ENCODE peak calls at places on chromosomes 1 and 21, in eight cellular contexts. B, I, L, R, V, T, M and E are unnamed samples.

GRCh38 chr1:184075040-184076029 is 23.8 kb downstream of the TSEN15 start:
- DNase-seq in B (no peak), I (peak; percentile 48), L (no peak), R (peak; percentile 41), V (peak; percentile 50), T (peak; percentile 19), M (peak; percentile 83), E (no peak)

GRCh38 chr1:16009030-16009460 is 5.0 kb downstream of the SRARP start:
- DNase-seq in B (peak; percentile 90), I (peak; percentile 74), L (peak; percentile 90), R (peak; percentile 79), V (peak; percentile 79), T (peak; percentile 82), M (peak; percentile 81), E (peak; percentile 63)

GRCh38 chr1:221350091-221350490 is 391.8 kb downstream of the DUSP10 start:
- DNase-seq in B (no peak), I (no peak), L (no peak), R (no peak), V (no peak), T (no peak), M (no peak), E (no peak)

GRCh38 chr1:168867941-168868634 is 139.1 kb upstream of the DPT start:
- DNase-seq in B (no peak), I (no peak), L (no peak), R (no peak), V (no peak), T (no peak), M (no peak), E (no peak)

GRCh38 chr1:228043281-228043845 is 36.6 kb downstream of the WNT3A start:
- DNase-seq in B (no peak), I (peak; percentile 75), L (peak; percentile 13), R (no peak), V (peak; percentile 40), T (no peak), M (no peak), E (no peak)

GRCh38 chr1:233575450-233575849 is 38.5 kb upstream of the KCNK1 start:
- DNase-seq in B (no peak), I (no peak), L (no peak), R (no peak), V (no peak), T (no peak), M (no peak), E (no peak)

GRCh38 chr1:43121251-43121650 is 50.8 kb downstream of the EBNA1BP2 start:
- DNase-seq in B (no peak), I (no peak), L (no peak), R (no peak), V (no peak), T (no peak), M (no peak), E (no peak)

GRCh38 chr1:8097077-8097799 is 71.1 kb upstream of the ERRFI1 start:
- DNase-seq in B (no peak), I (peak; percentile 94), L (peak; percentile 58), R (peak; percentile 57), V (peak; percentile 50), T (no peak), M (peak; percentile 93), E (no peak)

GRCh38 chr1:91026777-91027176 is 4.9 kb upstream of the ZNF644 start:
- DNase-seq in B (no peak), I (peak; percentile 15), L (no peak), R (no peak), V (no peak), T (no peak), M (peak; percentile 67), E (no peak)

GRCh38 chr1:15650433-15650832 is 33.2 kb downstream of the DDI2 start:
- DNase-seq in B (no peak), I (no peak), L (no peak), R (no peak), V (no peak), T (no peak), M (no peak), E (no peak)

GRCh38 chr1:94044891-94045290 is 76.1 kb downstream of the ABCA4 start:
- DNase-seq in B (no peak), I (no peak), L (no peak), R (no peak), V (no peak), T (no peak), M (no peak), E (no peak)

GRCh38 chr1:57599233-57599994 is 175.6 kb upstream of the DAB1 start:
- DNase-seq in B (no peak), I (no peak), L (no peak), R (no peak), V (no peak), T (no peak), M (peak; percentile 14), E (no peak)

GRCh38 chr1:18289597-18289996 is 182.0 kb downstream of the IGSF21 start:
- DNase-seq in B (no peak), I (no peak), L (no peak), R (no peak), V (no peak), T (no peak), M (no peak), E (no peak)

GRCh38 chr1:107953551-107953950 is 11.4 kb downstream of the VAV3 start:
- DNase-seq in B (no peak), I (no peak), L (no peak), R (no peak), V (no peak), T (no peak), M (no peak), E (no peak)

GRCh38 chr21:36756527-36756926 is 57.6 kb downstream of the SIM2 start:
- DNase-seq in B (no peak), I (peak; percentile 59), L (no peak), R (no peak), V (no peak), T (no peak), M (peak; percentile 46), E (no peak)

GRCh38 chr1:156475568-156476500 is 24.7 kb downstream of the MEF2D start:
- DNase-seq in B (no peak), I (no peak), L (peak; percentile 79), R (no peak), V (no peak), T (peak; percentile 95), M (no peak), E (no peak)

GRCh38 chr21:32463889-32464300 is 51.4 kb downstream of the EVA1C start:
- DNase-seq in B (no peak), I (peak; percentile 90), L (no peak), R (no peak), V (no peak), T (peak; percentile 30), M (peak; percentile 94), E (no peak)

DNA sequence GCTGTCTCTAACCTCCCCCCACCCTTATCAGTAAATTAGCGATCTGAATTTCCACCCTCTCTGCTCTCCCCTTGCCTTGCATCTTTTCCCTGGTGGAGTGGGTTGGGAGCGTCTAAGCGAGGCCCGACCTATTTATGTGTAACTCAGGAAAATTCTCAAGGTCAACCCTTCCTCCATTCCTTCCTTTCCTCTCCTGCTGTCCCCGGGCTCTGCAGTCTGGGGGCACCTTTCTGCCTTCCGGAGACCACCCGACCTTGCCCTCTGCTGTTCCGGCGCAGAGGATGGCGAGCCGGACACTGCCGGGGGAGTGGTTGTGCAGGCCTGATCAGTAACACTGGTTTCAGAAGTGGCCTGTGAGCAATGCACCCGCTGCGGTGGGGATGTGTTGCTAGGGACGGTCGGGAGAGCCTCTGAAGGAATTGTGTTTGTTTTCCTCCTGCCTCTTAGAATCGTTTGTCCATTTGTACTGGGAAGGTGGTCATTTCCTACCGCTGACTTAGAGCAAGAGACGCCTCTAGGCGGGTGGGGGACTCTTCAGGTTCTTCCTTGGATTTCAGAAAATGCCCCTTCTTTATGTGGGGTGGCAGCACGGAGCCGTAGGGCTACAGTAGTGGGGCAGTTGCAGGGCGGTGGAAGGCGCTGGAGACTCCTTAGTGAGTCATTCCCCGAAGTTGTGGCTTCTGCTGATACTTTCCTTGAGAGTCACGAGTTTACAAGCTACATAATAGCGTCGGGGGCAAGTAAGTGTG is 543 bp downstream of the MGST3 start:
- DNase-seq in B (peak; percentile 75), I (peak; percentile 68), L (peak; percentile 74), R (peak; percentile 32), V (peak; percentile 73), T (peak; percentile 35), M (peak; percentile 84), E (peak; percentile 22)
- TF ChIP-seq CTCF in B (peak; percentile 24), I (peak; percentile 22), L (no peak), R (no peak), V (no peak), T (no peak), M (peak; percentile 40), E (no peak)

GRCh38 chr1:3905266-3905952 is 5.3 kb upstream of the C1orf174 start:
- DNase-seq in B (no peak), I (no peak), L (no peak), R (no peak), V (no peak), T (no peak), M (no peak), E (no peak)
- TF ChIP-seq CTCF in B (no peak), I (no peak), L (no peak), R (no peak), V (no peak), T (no peak), M (no peak), E (no peak)

GRCh38 chr1:22838965-22839364 is 128.3 kb downstream of the EPHB2 start:
- DNase-seq in B (no peak), I (no peak), L (no peak), R (no peak), V (no peak), T (no peak), M (no peak), E (no peak)
- TF ChIP-seq CTCF in B (no peak), I (no peak), L (no peak), R (no peak), V (no peak), T (no peak), M (no peak), E (no peak)

GRCh38 chr1:209611771-209612570 is 28.5 kb downstream of the CAMK1G start:
- DNase-seq in B (no peak), I (no peak), L (peak; percentile 3), R (no peak), V (peak; percentile 22), T (no peak), M (no peak), E (no peak)
- TF ChIP-seq CTCF in B (peak; percentile 30), I (no peak), L (no peak), R (no peak), V (peak; percentile 37), T (no peak), M (no peak), E (no peak)

GRCh38 chr1:52973843-52974242 is 46.8 kb downstream of the SCP2 start:
- DNase-seq in B (no peak), I (no peak), L (peak; percentile 49), R (no peak), V (no peak), T (no peak), M (no peak), E (no peak)

GRCh38 chr1:52967666-52968065 is 40.6 kb downstream of the SCP2 start:
- DNase-seq in B (no peak), I (no peak), L (no peak), R (no peak), V (no peak), T (no peak), M (no peak), E (no peak)

DNA sequence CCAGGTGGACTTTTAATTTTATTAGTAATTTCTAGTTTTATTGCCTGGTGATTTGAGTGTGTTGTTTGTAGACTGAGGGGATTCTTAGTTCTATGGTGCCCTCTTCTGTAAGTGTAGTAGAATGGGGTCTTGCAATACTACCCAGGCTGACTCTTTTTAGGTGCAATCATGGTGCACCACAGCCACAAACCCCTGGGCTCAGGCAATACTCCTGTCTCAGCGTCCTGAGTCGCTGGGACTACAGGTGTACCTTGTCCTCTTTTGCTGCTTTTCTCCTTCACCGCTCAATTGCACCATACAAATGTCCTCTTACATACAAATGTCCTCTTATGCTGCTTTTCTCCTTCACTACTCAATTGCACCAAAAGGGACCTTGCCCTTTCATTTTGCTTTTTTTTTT is 43.1 kb downstream of the SCP2 start:
- DNase-seq in B (no peak), I (peak; percentile 20), L (no peak), R (no peak), V (no peak), T (no peak), M (peak; percentile 48), E (no peak)
- TF ChIP-seq CTCF in B (peak; percentile 46), I (no peak), L (no peak), R (no peak), V (no peak), T (no peak), M (peak; percentile 25), E (peak; percentile 34)